ENCODE peak calls at places on chromosomes 7 and 10, in six cellular contexts. One of them, this sample, is unnamed.

GRCh38 chr10:103448751-103449150 is 3.4 kb downstream of the CALHM2 start:
- DNase-seq in left kidney: no peak
- DNase-seq in posterior vena cava: peak
- DNase-seq in dorsolateral prefrontal cortex: no peak
- DNase-seq in NT2/D1: no peak
- DNase-seq in lower lobe of right lung: peak
- DNase-seq in this sample: no peak

GRCh38 chr7:106419455-106420182 is 134.8 kb upstream of the NAMPT start:
- DNase-seq in lower lobe of right lung: no peak
- DNase-seq in left kidney: no peak
- DNase-seq in NT2/D1: no peak
- DNase-seq in posterior vena cava: no peak
- DNase-seq in dorsolateral prefrontal cortex: no peak
- DNase-seq in this sample: no peak

GRCh38 chr7:30469303-30469702 is 9.3 kb downstream of the NOD1 start:
- DNase-seq in lower lobe of right lung: peak
- DNase-seq in dorsolateral prefrontal cortex: no peak
- DNase-seq in NT2/D1: peak
- DNase-seq in left kidney: peak
- DNase-seq in posterior vena cava: peak
- DNase-seq in this sample: peak

GRCh38 chr10:127346604-127347003 is 150.2 kb upstream of the INSYN2A start:
- DNase-seq in NT2/D1: no peak
- DNase-seq in posterior vena cava: no peak
- DNase-seq in dorsolateral prefrontal cortex: no peak
- DNase-seq in lower lobe of right lung: no peak
- DNase-seq in left kidney: no peak
- DNase-seq in this sample: no peak

GRCh38 chr7:40507166-40507565 is 372.4 kb downstream of the SUGCT start:
- DNase-seq in dorsolateral prefrontal cortex: no peak
- DNase-seq in lower lobe of right lung: no peak
- DNase-seq in NT2/D1: peak
- DNase-seq in left kidney: no peak
- DNase-seq in posterior vena cava: no peak
- DNase-seq in this sample: peak

GRCh38 chr10:29865700-29866355 is 193.6 kb downstream of the JCAD start:
- DNase-seq in posterior vena cava: no peak
- DNase-seq in left kidney: no peak
- DNase-seq in lower lobe of right lung: no peak
- DNase-seq in dorsolateral prefrontal cortex: no peak
- DNase-seq in NT2/D1: no peak
- DNase-seq in this sample: no peak

GRCh38 chr10:93471110-93471651 is 11.0 kb downstream of the MYOF start:
- DNase-seq in dorsolateral prefrontal cortex: no peak
- DNase-seq in left kidney: no peak
- DNase-seq in posterior vena cava: no peak
- DNase-seq in NT2/D1: no peak
- DNase-seq in lower lobe of right lung: no peak
- DNase-seq in this sample: no peak

GRCh38 chr7:152986369-152986768 is 226.8 kb downstream of the ACTR3B start:
- DNase-seq in lower lobe of right lung: no peak
- DNase-seq in left kidney: peak
- DNase-seq in posterior vena cava: no peak
- DNase-seq in dorsolateral prefrontal cortex: no peak
- DNase-seq in NT2/D1: peak
- DNase-seq in this sample: no peak

GRCh38 chr10:10873289-10873688 is 144.4 kb upstream of the CELF2 start:
- DNase-seq in left kidney: no peak
- DNase-seq in posterior vena cava: no peak
- DNase-seq in dorsolateral prefrontal cortex: no peak
- DNase-seq in NT2/D1: no peak
- DNase-seq in lower lobe of right lung: no peak
- DNase-seq in this sample: no peak

GRCh38 chr7:76155938-76156337 is 45.8 kb upstream of the SRRM3 start:
- DNase-seq in NT2/D1: no peak
- DNase-seq in dorsolateral prefrontal cortex: no peak
- DNase-seq in posterior vena cava: peak
- DNase-seq in lower lobe of right lung: peak
- DNase-seq in left kidney: no peak
- DNase-seq in this sample: no peak

GRCh38 chr7:106405697-106406141 is 120.9 kb upstream of the NAMPT start:
- DNase-seq in NT2/D1: no peak
- DNase-seq in posterior vena cava: no peak
- DNase-seq in lower lobe of right lung: no peak
- DNase-seq in dorsolateral prefrontal cortex: no peak
- DNase-seq in left kidney: no peak
- DNase-seq in this sample: no peak

GRCh38 chr10:520402-520787 is 169.1 kb downstream of the DIP2C start:
- DNase-seq in posterior vena cava: peak
- DNase-seq in dorsolateral prefrontal cortex: no peak
- DNase-seq in lower lobe of right lung: no peak
- DNase-seq in left kidney: peak
- DNase-seq in NT2/D1: no peak
- DNase-seq in this sample: no peak

GRCh38 chr10:109987413-109987812 is 20.4 kb upstream of the ADD3 start:
- DNase-seq in NT2/D1: no peak
- DNase-seq in posterior vena cava: no peak
- DNase-seq in dorsolateral prefrontal cortex: no peak
- DNase-seq in lower lobe of right lung: no peak
- DNase-seq in left kidney: no peak
- DNase-seq in this sample: no peak

GRCh38 chr10:21721000-21721670 is 187.1 kb downstream of the MLLT10 start:
- DNase-seq in posterior vena cava: no peak
- DNase-seq in NT2/D1: no peak
- DNase-seq in left kidney: no peak
- DNase-seq in dorsolateral prefrontal cortex: no peak
- DNase-seq in lower lobe of right lung: no peak
- DNase-seq in this sample: no peak

GRCh38 chr7:102284399-102284798 is 2.3 kb upstream of the SH2B2 start:
- DNase-seq in NT2/D1: no peak
- DNase-seq in left kidney: no peak
- DNase-seq in dorsolateral prefrontal cortex: no peak
- DNase-seq in lower lobe of right lung: no peak
- DNase-seq in posterior vena cava: no peak
- DNase-seq in this sample: no peak

GRCh38 chr7:140059288-140060242 is 3.2 kb downstream of the PARP12 start:
- DNase-seq in dorsolateral prefrontal cortex: no peak
- DNase-seq in lower lobe of right lung: peak
- DNase-seq in NT2/D1: no peak
- DNase-seq in left kidney: no peak
- DNase-seq in posterior vena cava: peak
- DNase-seq in this sample: no peak

GRCh38 chr7:50397971-50398324 is 52.2 kb downstream of the FIGNL1 start:
- DNase-seq in lower lobe of right lung: no peak
- DNase-seq in posterior vena cava: no peak
- DNase-seq in left kidney: no peak
- DNase-seq in dorsolateral prefrontal cortex: no peak
- DNase-seq in NT2/D1: no peak
- DNase-seq in this sample: no peak

GRCh38 chr7:148264933-148265557 is 325.5 kb upstream of the C7orf33 start:
- DNase-seq in dorsolateral prefrontal cortex: no peak
- DNase-seq in lower lobe of right lung: no peak
- DNase-seq in NT2/D1: peak
- DNase-seq in left kidney: peak
- DNase-seq in posterior vena cava: no peak
- DNase-seq in this sample: peak

GRCh38 chr10:77163670-77164348 is 473.8 kb downstream of the KCNMA1 start:
- DNase-seq in lower lobe of right lung: no peak
- DNase-seq in dorsolateral prefrontal cortex: peak
- DNase-seq in NT2/D1: no peak
- DNase-seq in left kidney: peak
- DNase-seq in posterior vena cava: peak
- DNase-seq in this sample: no peak

GRCh38 chr10:50224330-50224952 is 26.9 kb downstream of the ASAH2 start:
- DNase-seq in lower lobe of right lung: no peak
- DNase-seq in posterior vena cava: no peak
- DNase-seq in dorsolateral prefrontal cortex: no peak
- DNase-seq in left kidney: peak
- DNase-seq in NT2/D1: peak
- DNase-seq in this sample: peak

GRCh38 chr7:11251436-11251835 is 277.8 kb downstream of the PHF14 start:
- DNase-seq in NT2/D1: no peak
- DNase-seq in lower lobe of right lung: no peak
- DNase-seq in dorsolateral prefrontal cortex: no peak
- DNase-seq in left kidney: no peak
- DNase-seq in posterior vena cava: no peak
- DNase-seq in this sample: no peak

GRCh38 chr7:12929416-12930140 is 242.1 kb downstream of the ARL4A start:
- DNase-seq in posterior vena cava: no peak
- DNase-seq in dorsolateral prefrontal cortex: no peak
- DNase-seq in left kidney: no peak
- DNase-seq in NT2/D1: no peak
- DNase-seq in lower lobe of right lung: no peak
- DNase-seq in this sample: no peak

GRCh38 chr7:73871163-73872011 is 10.4 kb downstream of the TMEM270 start:
- DNase-seq in posterior vena cava: no peak
- DNase-seq in lower lobe of right lung: no peak
- DNase-seq in dorsolateral prefrontal cortex: no peak
- DNase-seq in left kidney: peak
- DNase-seq in NT2/D1: no peak
- DNase-seq in this sample: no peak

GRCh38 chr7:102913846-102914245 is 1.0 kb downstream of the LRRC17 start:
- DNase-seq in NT2/D1: no peak
- DNase-seq in posterior vena cava: no peak
- DNase-seq in dorsolateral prefrontal cortex: no peak
- DNase-seq in left kidney: no peak
- DNase-seq in lower lobe of right lung: no peak
- DNase-seq in this sample: no peak

GRCh38 chr10:8628351-8628750 is 573.9 kb downstream of the GATA3 start:
- DNase-seq in left kidney: no peak
- DNase-seq in posterior vena cava: no peak
- DNase-seq in lower lobe of right lung: no peak
- DNase-seq in NT2/D1: peak
- DNase-seq in dorsolateral prefrontal cortex: no peak
- DNase-seq in this sample: no peak

GRCh38 chr7:111146136-111146535 is 55.2 kb downstream of the LRRN3 start:
- DNase-seq in left kidney: no peak
- DNase-seq in posterior vena cava: no peak
- DNase-seq in dorsolateral prefrontal cortex: no peak
- DNase-seq in NT2/D1: no peak
- DNase-seq in lower lobe of right lung: no peak
- DNase-seq in this sample: no peak

GRCh38 chr10:133019651-133020050 is 68.1 kb upstream of the ADGRA1 start:
- DNase-seq in posterior vena cava: no peak
- DNase-seq in left kidney: no peak
- DNase-seq in NT2/D1: no peak
- DNase-seq in dorsolateral prefrontal cortex: no peak
- DNase-seq in lower lobe of right lung: no peak
- DNase-seq in this sample: no peak

GRCh38 chr7:115879171-115879570 is 151.4 kb downstream of the TFEC start:
- DNase-seq in posterior vena cava: no peak
- DNase-seq in dorsolateral prefrontal cortex: no peak
- DNase-seq in left kidney: no peak
- DNase-seq in NT2/D1: no peak
- DNase-seq in lower lobe of right lung: no peak
- DNase-seq in this sample: no peak

GRCh38 chr10:92768104-92768503 is 78.3 kb downstream of the HHEX start:
- DNase-seq in NT2/D1: no peak
- DNase-seq in lower lobe of right lung: no peak
- DNase-seq in posterior vena cava: no peak
- DNase-seq in dorsolateral prefrontal cortex: no peak
- DNase-seq in left kidney: no peak
- DNase-seq in this sample: no peak

GRCh38 chr7:146443102-146443501 is 326.5 kb downstream of the CNTNAP2 start:
- DNase-seq in left kidney: no peak
- DNase-seq in posterior vena cava: no peak
- DNase-seq in NT2/D1: no peak
- DNase-seq in dorsolateral prefrontal cortex: no peak
- DNase-seq in lower lobe of right lung: no peak
- DNase-seq in this sample: no peak

GRCh38 chr7:41559426-41559825 is 143.5 kb downstream of the INHBA start:
- DNase-seq in lower lobe of right lung: no peak
- DNase-seq in left kidney: no peak
- DNase-seq in dorsolateral prefrontal cortex: no peak
- DNase-seq in posterior vena cava: no peak
- DNase-seq in NT2/D1: no peak
- DNase-seq in this sample: no peak

GRCh38 chr7:80921130-80921529 is 2.3 kb upstream of the SEMA3C start:
- DNase-seq in dorsolateral prefrontal cortex: no peak
- DNase-seq in left kidney: no peak
- DNase-seq in posterior vena cava: no peak
- DNase-seq in lower lobe of right lung: no peak
- DNase-seq in NT2/D1: no peak
- DNase-seq in this sample: no peak

GRCh38 chr10:48464871-48465736 is 139.8 kb downstream of the ARHGAP22 start:
- DNase-seq in lower lobe of right lung: no peak
- DNase-seq in NT2/D1: no peak
- DNase-seq in left kidney: peak
- DNase-seq in dorsolateral prefrontal cortex: peak
- DNase-seq in posterior vena cava: peak
- DNase-seq in this sample: no peak

GRCh38 chr7:142583424-142583823 is 165.8 kb upstream of the PRSS1 start:
- DNase-seq in NT2/D1: no peak
- DNase-seq in lower lobe of right lung: no peak
- DNase-seq in left kidney: peak
- DNase-seq in dorsolateral prefrontal cortex: no peak
- DNase-seq in posterior vena cava: no peak
- DNase-seq in this sample: no peak

GRCh38 chr7:16436306-16436705 is 15.0 kb upstream of the CRPPA start:
- DNase-seq in dorsolateral prefrontal cortex: no peak
- DNase-seq in posterior vena cava: no peak
- DNase-seq in NT2/D1: no peak
- DNase-seq in lower lobe of right lung: no peak
- DNase-seq in left kidney: no peak
- DNase-seq in this sample: no peak

GRCh38 chr7:112302566-112302965 is 96.1 kb downstream of the ZNF277 start:
- DNase-seq in posterior vena cava: no peak
- DNase-seq in lower lobe of right lung: no peak
- DNase-seq in dorsolateral prefrontal cortex: no peak
- DNase-seq in left kidney: no peak
- DNase-seq in NT2/D1: no peak
- DNase-seq in this sample: no peak

GRCh38 chr7:159030490-159031134 is 114.1 kb downstream of the VIPR2 start:
- DNase-seq in dorsolateral prefrontal cortex: peak
- DNase-seq in lower lobe of right lung: peak
- DNase-seq in posterior vena cava: peak
- DNase-seq in left kidney: peak
- DNase-seq in NT2/D1: peak
- DNase-seq in this sample: no peak

GRCh38 chr10:47146571-47146970 is 153.4 kb upstream of the GDF10 start:
- DNase-seq in posterior vena cava: peak
- DNase-seq in left kidney: no peak
- DNase-seq in lower lobe of right lung: no peak
- DNase-seq in NT2/D1: no peak
- DNase-seq in dorsolateral prefrontal cortex: no peak
- DNase-seq in this sample: no peak